ENCODE peak calls at places on chromosome 1, in four cellular contexts. J, W, B and D are unnamed samples.

GRCh38 chr1:54714881-54715492 is 674 bp upstream of the TTC4 start:
- DNase-seq in J (no peak), W (no peak), B (no peak), D (no peak)

GRCh38 chr1:104064391-104064790 is 314.7 kb downstream of the AMY1C start:
- DNase-seq in J (peak), W (no peak), B (no peak), D (no peak)

GRCh38 chr1:110610084-110610483 is 3.9 kb upstream of the KCNA2 start:
- DNase-seq in J (no peak), W (no peak), B (no peak), D (no peak)

GRCh38 chr1:175514309-175515001 is 228.9 kb downstream of the TNR start:
- DNase-seq in J (no peak), W (no peak), B (no peak), D (no peak)

GRCh38 chr1:54569339-54569738 is 21.3 kb downstream of the ACOT11 start:
- DNase-seq in J (no peak), W (no peak), B (no peak), D (no peak)

GRCh38 chr1:161956097-161956496 is 67.6 kb downstream of the OLFML2B start:
- DNase-seq in J (no peak), W (no peak), B (no peak), D (no peak)

GRCh38 chr1:114002492-114003290 is 23.4 kb downstream of the OLFML3 start:
- DNase-seq in J (no peak), W (no peak), B (peak), D (no peak)

GRCh38 chr1:220498188-220498587 is 29.7 kb upstream of the MARK1 start:
- DNase-seq in J (no peak), W (no peak), B (no peak), D (no peak)

GRCh38 chr1:162688521-162688920 is 56.3 kb downstream of the DDR2 start:
- DNase-seq in J (no peak), W (no peak), B (no peak), D (no peak)

DNA sequence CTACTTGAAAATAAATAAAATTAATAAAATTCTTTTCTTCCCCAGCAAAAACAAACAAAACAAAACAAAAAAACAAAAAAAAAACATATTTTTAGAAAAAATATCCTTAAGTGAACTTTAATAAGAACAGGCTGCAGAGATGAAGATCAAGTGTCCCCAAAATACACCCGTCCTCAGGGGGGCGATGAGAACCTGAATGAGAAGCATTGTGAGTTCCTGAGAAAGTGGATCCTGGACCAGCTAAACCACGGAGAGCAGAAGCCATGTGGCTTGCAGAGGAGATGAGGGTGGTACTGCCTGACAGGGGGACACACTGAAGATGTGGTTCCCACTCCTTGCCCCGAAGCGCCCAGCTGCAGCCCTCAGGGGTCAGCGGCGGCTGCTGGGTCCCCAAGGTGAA is 89.3 kb downstream of the ITPKB start:
- DNase-seq in J (no peak), W (peak), B (no peak), D (no peak)
- TF ChIP-seq TCF7L2 in J (no peak), W (no peak), B (no peak), D (no peak)

DNA sequence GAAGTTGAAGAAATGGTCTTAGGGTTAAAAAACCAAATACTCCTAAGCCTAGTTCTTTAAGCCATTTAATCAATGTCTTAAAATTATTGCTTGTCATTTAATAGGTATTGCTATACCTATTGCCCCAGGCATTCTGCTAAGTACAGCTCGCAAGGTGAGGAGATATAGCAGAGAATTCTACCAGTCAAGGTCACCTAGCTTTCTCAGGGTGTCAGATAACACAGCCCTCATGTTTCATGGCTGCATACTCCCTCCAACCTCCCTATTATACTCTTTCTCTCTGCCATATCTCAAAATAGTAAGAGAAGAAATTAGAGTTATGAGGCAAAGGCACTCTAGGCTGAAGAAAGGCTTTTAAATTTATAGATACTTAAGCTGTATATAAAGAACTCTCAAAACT is 68.4 kb upstream of the GPR88 start:
- DNase-seq in J (no peak), W (no peak), B (no peak), D (no peak)
- TF ChIP-seq TCF7L2 in J (no peak), W (no peak), B (no peak), D (no peak)

GRCh38 chr1:244779410-244779809 is 56.0 kb upstream of the COX20 start:
- DNase-seq in J (no peak), W (no peak), B (no peak), D (no peak)
- TF ChIP-seq TCF7L2 in J (no peak), W (no peak), B (no peak), D (no peak)

GRCh38 chr1:44585315-44585920 is 88.9 kb downstream of the TMEM53 start:
- DNase-seq in J (no peak), W (no peak), B (no peak), D (no peak)
- TF ChIP-seq TCF7L2 in J (no peak), W (no peak), B (no peak), D (no peak)

GRCh38 chr1:98321191-98321590 is 340.3 kb upstream of the SNX7 start:
- DNase-seq in J (no peak), W (no peak), B (no peak), D (no peak)

GRCh38 chr1:98322966-98323365 is 338.6 kb upstream of the SNX7 start:
- DNase-seq in J (no peak), W (no peak), B (no peak), D (no peak)

GRCh38 chr1:98325646-98326441 is 335.7 kb upstream of the SNX7 start:
- DNase-seq in J (no peak), W (no peak), B (peak), D (peak)

GRCh38 chr1:98323906-98324358 is 337.6 kb upstream of the SNX7 start:
- DNase-seq in J (peak), W (no peak), B (no peak), D (peak)

DNA sequence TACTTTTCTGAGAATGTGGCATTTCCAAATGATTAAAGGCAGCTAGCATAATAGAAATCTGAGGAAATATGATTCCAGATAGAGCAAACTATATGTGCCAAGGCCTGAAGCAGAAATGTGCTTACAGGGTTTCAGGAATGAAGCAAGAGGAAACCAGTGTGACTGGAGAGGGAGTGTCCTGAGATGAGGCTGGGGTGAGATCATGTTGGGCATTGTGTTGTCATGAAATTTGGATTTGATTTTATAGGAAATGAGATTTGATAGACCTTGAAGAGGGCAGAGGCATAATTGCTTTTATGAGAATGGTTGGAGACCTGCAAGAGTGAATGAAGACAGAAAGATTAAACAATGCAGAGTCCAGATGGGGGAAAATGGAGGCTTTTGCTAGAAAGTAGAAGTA is 338.1 kb upstream of the SNX7 start:
- DNase-seq in J (no peak), W (no peak), B (no peak), D (peak)
- TF ChIP-seq TCF7L2 in J (no peak), W (no peak), B (no peak), D (no peak)

GRCh38 chr1:245987222-245987545 is 519.9 kb downstream of the SMYD3 start:
- DNase-seq in J (no peak), W (no peak), B (no peak), D (no peak)
- TF ChIP-seq TCF7L2 in J (no peak), W (no peak), B (no peak), D (no peak)

GRCh38 chr1:222127096-222127495 is 385.2 kb upstream of the DUSP10 start:
- DNase-seq in J (no peak), W (no peak), B (no peak), D (no peak)
- TF ChIP-seq TCF7L2 in J (no peak), W (no peak), B (no peak), D (no peak)

GRCh38 chr1:159009704-159010361 is at the start of gene IFI16:
- DNase-seq in J (no peak), W (peak), B (no peak), D (no peak)
- TF ChIP-seq TCF7L2 in J (no peak), W (no peak), B (no peak), D (no peak)